ENCODE peak calls at places on chromosome 4, in eight cellular contexts. I is neural progenitor cell, Y is MG63, D is body of pancreas, P is HCT116, U is heart left ventricle, A is GM23338, G is cardiac muscle cell. B is an unnamed sample. For H3K27me3, the result is how much of the 10 kb centered on the place peaks cover.

GRCh38 chr4:31351695-31352094 is 631.5 kb downstream of the PCDH7 start:
- DNase-seq in I (no peak), Y (no peak), D (no peak), P (no peak), U (no peak), A (no peak), G (no peak), B (no peak)

GRCh38 chr4:182585321-182585720 is 331.9 kb downstream of the DCTD start:
- DNase-seq in I (peak), Y (no peak), D (no peak), P (no peak), U (no peak), A (peak), G (no peak), B (no peak)

GRCh38 chr4:105605493-105605892 is 53.1 kb downstream of the ARHGEF38 start:
- DNase-seq in I (no peak), Y (peak), D (no peak), P (no peak), U (no peak), A (no peak), G (peak), B (peak)

GRCh38 chr4:23333556-23333945 is 556.3 kb downstream of the PPARGC1A start:
- DNase-seq in I (no peak), Y (no peak), D (no peak), P (no peak), U (no peak), A (no peak), G (peak), B (no peak)

GRCh38 chr4:41028392-41029076 is 185.8 kb downstream of the APBB2 start:
- DNase-seq in I (no peak), Y (no peak), D (no peak), P (no peak), U (no peak), A (no peak), G (peak), B (no peak)

GRCh38 chr4:182925298-182925738 is 8.1 kb upstream of the DCTD start:
- DNase-seq in I (peak), Y (peak), D (peak), P (peak), U (peak), A (peak), G (peak), B (no peak)

GRCh38 chr4:6991771-6992557 is 51.2 kb upstream of the TADA2B start:
- DNase-seq in I (no peak), Y (peak), D (peak), P (no peak), U (no peak), A (no peak), G (peak), B (peak)

GRCh38 chr4:161828061-161828460 is 335.7 kb downstream of the FSTL5 start:
- DNase-seq in I (no peak), Y (no peak), D (no peak), P (no peak), U (no peak), A (no peak), G (peak), B (no peak)

GRCh38 chr4:97493815-97494518 is 649.3 kb downstream of the STPG2 start:
- DNase-seq in I (peak), Y (no peak), D (no peak), P (peak), U (no peak), A (peak), G (no peak), B (peak)

GRCh38 chr4:107989537-107990386 is at the start of gene HADH:
- DNase-seq in I (peak), Y (peak), D (peak), P (peak), U (peak), A (peak), G (peak), B (peak)

GRCh38 chr4:108247511-108248088 is 78.9 kb upstream of the LEF1 start:
- DNase-seq in I (peak), Y (no peak), D (peak), P (peak), U (peak), A (peak), G (no peak), B (peak)

GRCh38 chr4:74117024-74117534 is 18.1 kb upstream of the CXCL2 start:
- DNase-seq in I (no peak), Y (peak), D (peak), P (peak), U (no peak), A (no peak), G (peak), B (no peak)

GRCh38 chr4:7391637-7392437 is 42.9 kb downstream of the PSAPL1 start:
- DNase-seq in I (no peak), Y (no peak), D (peak), P (no peak), U (peak), A (no peak), G (no peak), B (no peak)

GRCh38 chr4:111499291-111499690 is 646.0 kb upstream of the FAM241A start:
- DNase-seq in I (no peak), Y (no peak), D (no peak), P (no peak), U (no peak), A (no peak), G (no peak), B (no peak)

GRCh38 chr4:119040261-119040660 is 95.4 kb upstream of the MYOZ2 start:
- DNase-seq in I (no peak), Y (no peak), D (no peak), P (no peak), U (no peak), A (no peak), G (no peak), B (no peak)

GRCh38 chr4:112448211-112448745 is 67.7 kb downstream of the NEUROG2 start:
- DNase-seq in I (peak), Y (no peak), D (no peak), P (no peak), U (no peak), A (no peak), G (no peak), B (peak)

GRCh38 chr4:109877400-109877799 is 29.5 kb downstream of the LRIT3 start:
- DNase-seq in I (no peak), Y (no peak), D (peak), P (no peak), U (no peak), A (no peak), G (no peak), B (peak)

GRCh38 chr4:38759077-38759789 is 23.6 kb downstream of the TLR10 start:
- DNase-seq in I (peak), Y (no peak), D (peak), P (no peak), U (no peak), A (peak), G (peak), B (no peak)

GRCh38 chr4:336099-336892 is 1.3 kb upstream of the ZNF141 start:
- DNase-seq in I (peak), Y (no peak), D (peak), P (no peak), U (peak), A (peak), G (peak), B (no peak)

GRCh38 chr4:152776352-152776751 is 3.2 kb downstream of the TIGD4 start:
- DNase-seq in I (no peak), Y (no peak), D (no peak), P (no peak), U (no peak), A (no peak), G (peak), B (no peak)

GRCh38 chr4:23266401-23266800 is 573.7 kb downstream of the GBA3 start:
- DNase-seq in I (peak), Y (no peak), D (no peak), P (no peak), U (no peak), A (peak), G (no peak), B (no peak)

GRCh38 chr4:20474119-20474518 is 222.4 kb downstream of the SLIT2 start:
- DNase-seq in I (peak), Y (no peak), D (no peak), P (no peak), U (no peak), A (peak), G (peak), B (no peak)

GRCh38 chr4:44760142-44760898 is 34.0 kb upstream of the GNPDA2 start:
- DNase-seq in I (peak), Y (no peak), D (no peak), P (peak), U (no peak), A (peak), G (peak), B (no peak)

GRCh38 chr4:25976780-25977179 is 62.8 kb downstream of the SMIM20 start:
- DNase-seq in I (no peak), Y (no peak), D (no peak), P (no peak), U (no peak), A (peak), G (no peak), B (no peak)

GRCh38 chr4:164204434-164204833 is 549.5 kb upstream of the SMIM31 start:
- DNase-seq in I (no peak), Y (peak), D (no peak), P (peak), U (no peak), A (peak), G (peak), B (peak)

GRCh38 chr4:125741825-125742452 is 427.2 kb downstream of the FAT4 start:
- DNase-seq in I (no peak), Y (no peak), D (no peak), P (no peak), U (no peak), A (peak), G (peak), B (peak)

GRCh38 chr4:171042989-171043524 is 770.1 kb upstream of the GALNTL6 start:
- DNase-seq in I (no peak), Y (no peak), D (no peak), P (no peak), U (peak), A (no peak), G (no peak), B (no peak)

GRCh38 chr4:130479020-130479419 is 1383.1 kb downstream of the C4orf33 start:
- DNase-seq in I (no peak), Y (no peak), D (no peak), P (no peak), U (no peak), A (no peak), G (peak), B (peak)

DNA sequence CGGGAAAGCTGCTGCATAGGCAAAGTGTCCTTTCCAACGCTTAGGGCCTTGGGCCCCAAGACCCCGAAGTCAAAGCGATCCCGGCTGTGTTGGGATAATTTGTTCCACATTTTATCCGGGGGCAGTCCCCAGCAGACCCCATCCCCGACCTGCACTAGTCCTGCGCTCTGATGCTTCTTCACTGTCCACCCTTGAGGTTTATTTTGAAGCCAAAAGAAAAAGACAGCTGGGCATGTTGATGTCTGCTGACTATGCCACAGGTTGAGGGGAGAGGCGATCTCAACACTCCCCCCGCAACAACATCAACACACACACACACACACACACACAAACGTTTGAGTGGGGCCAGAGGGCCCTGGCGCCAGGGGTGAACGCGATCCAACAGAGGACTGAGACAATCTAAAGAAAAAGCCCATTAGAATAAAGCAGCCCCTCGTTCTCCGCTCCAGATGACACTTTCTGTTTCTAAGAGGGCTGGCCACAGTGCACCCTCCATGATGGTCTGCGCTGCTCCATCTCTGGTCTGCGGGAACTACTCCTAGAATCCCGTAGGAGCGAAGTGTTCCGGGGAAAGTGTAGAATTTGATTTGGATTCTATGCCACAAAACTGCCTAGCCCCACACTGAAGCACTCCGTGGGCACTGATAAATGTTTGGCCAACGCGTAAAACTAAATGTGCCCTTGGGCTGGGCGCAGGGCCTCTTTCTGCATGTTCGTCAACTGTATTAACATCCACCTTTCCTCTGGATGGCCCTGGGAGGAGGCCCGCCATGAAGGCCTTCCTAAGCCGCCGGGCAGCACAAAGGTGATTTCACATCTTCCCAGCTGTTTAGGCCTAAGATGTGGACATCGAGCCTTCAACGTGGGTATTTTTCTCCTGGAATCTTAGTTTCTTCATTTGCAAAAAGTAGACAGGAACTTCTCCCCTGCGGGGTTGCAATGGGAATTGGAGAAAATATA is 2.4 kb downstream of the MSX1 start:
- DNase-seq in I (peak), Y (no peak), D (no peak), P (no peak), U (peak), A (no peak), G (no peak), B (no peak)
- H3K27me3 ChIP-seq in I (half or more), Y (under half), D (half or more), P (under half), U (half or more), A (half or more), G (half or more), B (half or more)

DNA sequence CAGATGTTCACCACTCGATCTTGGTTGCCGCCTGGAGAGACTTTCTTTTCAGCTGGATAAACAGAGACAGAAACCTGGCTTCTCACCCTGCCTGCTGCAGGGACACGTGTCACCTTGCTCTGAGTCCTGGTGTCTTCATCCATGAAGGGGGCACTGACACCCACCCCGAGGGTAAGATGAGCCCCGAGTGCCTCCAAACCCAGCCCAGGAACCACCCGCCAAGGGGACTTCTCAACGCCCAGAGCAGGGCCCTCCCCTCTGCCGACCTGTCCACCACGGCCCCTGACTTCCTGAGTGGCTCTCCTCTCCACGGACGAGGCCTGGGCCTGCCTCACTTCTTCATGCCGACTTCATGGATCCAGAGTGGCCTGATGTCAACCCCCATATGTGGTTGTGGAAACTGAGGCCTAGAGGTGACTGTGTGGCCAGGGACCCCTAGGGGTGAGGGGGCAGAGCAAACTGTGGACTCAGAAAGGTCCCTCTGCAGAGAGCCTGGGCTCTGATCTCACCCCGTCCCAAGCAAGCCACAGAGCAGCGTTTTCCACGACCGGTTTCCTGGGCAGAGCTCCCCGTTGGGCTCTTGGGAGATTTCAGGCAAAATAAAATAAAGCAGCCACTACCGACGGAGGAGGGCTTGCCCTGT is 5.1 kb downstream of the ADRA2C start:
- DNase-seq in I (no peak), Y (no peak), D (no peak), P (no peak), U (no peak), A (no peak), G (no peak), B (no peak)
- H3K27me3 ChIP-seq in I (under half), Y (under half), D (under half), P (under half), U (half or more), A (under half), G (under half), B (under half)

DNA sequence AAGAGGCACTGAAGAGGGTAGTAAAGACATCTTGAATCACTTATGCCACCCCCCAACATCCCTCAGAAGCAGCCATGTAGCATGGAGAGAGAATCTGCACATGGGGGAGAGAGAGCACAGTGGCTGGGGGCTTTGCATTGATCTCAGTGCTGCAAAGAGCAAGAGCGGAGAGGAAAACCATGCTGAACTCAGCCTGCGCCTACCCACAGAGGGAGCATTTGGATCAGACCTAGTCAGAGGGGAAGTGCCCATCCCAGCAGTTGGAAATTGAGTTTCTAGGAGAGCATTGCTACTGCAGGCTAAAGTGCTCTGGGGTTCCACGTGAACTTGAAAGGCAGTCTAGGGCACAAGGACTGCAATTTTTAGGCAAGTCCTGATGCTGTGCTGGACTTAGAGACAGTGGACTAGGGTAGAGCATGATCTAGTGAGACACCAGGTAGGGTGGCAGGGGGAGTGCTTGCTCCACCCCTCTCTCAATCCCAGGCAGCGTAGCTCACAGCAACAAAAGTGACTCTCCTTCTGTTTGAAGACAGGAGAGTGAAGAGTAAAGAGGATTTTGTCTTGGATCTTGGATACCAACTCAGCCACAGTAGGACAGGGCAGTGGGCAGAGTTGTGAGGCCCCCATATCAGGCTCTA is 9.0 kb upstream of the PROM1 start:
- DNase-seq in I (peak), Y (no peak), D (no peak), P (no peak), U (no peak), A (peak), G (no peak), B (no peak)
- H3K27me3 ChIP-seq in I (under half), Y (under half), D (under half), P (half or more), U (under half), A (under half), G (under half), B (half or more)

DNA sequence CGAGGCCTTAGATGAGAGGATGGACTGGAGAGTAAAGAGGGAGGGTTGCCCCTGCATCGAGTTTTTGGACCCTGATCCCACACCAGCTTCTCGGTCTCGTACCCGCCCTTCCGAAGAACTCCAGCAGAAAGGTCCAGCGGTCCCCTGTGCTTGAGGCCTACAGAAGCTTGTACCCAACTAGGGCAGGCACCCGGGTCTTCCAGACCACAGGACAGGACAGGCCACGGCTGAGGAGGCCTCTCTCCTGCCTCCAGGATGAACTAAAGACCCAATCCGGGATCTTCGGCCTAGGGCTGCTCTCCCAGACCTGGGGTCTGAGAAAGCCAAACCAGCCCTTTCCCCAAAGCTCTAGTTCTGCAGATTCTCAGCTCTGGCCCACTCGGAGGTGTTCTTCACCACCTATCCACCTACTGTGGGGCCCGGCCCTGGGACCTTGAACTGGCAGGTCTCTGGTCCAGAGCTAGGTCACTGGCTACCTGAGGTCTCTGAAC is 1.2 kb downstream of the NKX3-2 start:
- DNase-seq in I (no peak), Y (no peak), D (no peak), P (no peak), U (no peak), A (peak), G (no peak), B (no peak)
- H3K27me3 ChIP-seq in I (half or more), Y (under half), D (half or more), P (under half), U (half or more), A (half or more), G (half or more), B (half or more)

DNA sequence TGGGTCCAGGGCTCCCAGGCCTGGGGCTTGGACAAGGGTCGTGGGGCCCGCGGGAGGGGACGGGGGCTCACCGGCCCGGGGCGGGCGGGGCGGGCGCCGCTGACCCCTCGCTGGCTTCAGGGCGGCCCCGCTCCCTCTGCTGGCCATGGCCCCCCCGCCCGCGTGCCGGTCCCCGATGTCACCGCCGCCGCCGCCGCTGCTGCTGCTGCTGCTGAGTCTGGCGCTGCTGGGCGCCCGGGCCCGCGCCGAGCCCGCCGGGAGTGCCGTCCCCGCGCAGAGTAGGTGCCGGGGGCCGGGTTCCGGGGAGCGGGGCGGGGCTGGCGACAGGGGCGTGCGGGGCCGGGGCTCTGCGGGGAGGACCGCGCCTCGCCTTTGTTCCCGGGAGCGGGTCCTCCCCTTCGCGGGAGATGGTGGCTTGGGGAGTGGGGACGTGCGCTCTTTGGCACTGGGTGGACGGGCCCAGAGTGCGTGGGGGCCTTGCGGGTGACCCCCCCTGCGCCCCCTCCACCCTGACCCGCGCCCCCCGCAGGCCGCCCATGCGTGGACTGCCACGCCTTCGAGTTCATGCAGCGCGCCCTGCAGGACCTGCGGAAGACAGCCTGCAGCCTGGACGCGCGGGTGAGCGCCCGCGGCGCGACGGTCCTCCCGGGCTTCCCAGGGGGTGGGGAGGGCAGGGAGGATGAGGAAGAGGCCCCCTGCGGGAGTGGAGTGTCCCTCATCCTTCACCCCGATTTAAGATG is 16.8 kb upstream of the NAT8L start:
- DNase-seq in I (peak), Y (peak), D (peak), P (no peak), U (no peak), A (no peak), G (no peak), B (no peak)
- H3K27me3 ChIP-seq in I (half or more), Y (under half), D (under half), P (under half), U (under half), A (half or more), G (under half), B (under half)